ENCODE peak calls at places on chromosomes 7 and 10, in seven cellular contexts. D is K562, G is SK-N-SH, X is H1, A is HCT116, M is GM12878, Y is HepG2. J is an unnamed sample.

GRCh38 chr10:62870866-62871265 is 54.7 kb upstream of the EGR2 start:
- DNase-seq in D (no peak), G (no peak), X (no peak), A (no peak), M (no peak), Y (no peak), J (no peak)

GRCh38 chr7:25897261-25897782 is 254.7 kb upstream of the NFE2L3 start:
- DNase-seq in D (no peak), G (no peak), X (no peak), A (no peak), M (no peak), Y (no peak), J (no peak)

GRCh38 chr7:131674131-131674530 is 117.7 kb upstream of the PODXL start:
- DNase-seq in D (no peak), G (no peak), X (no peak), A (no peak), M (no peak), Y (no peak), J (no peak)

GRCh38 chr10:72087969-72088878 is at the start of gene SPOCK2:
- DNase-seq in D (no peak), G (peak), X (peak), A (no peak), M (no peak), Y (no peak), J (no peak)

GRCh38 chr7:116030626-116031276 is at the start of gene TFEC:
- DNase-seq in D (no peak), G (no peak), X (no peak), A (no peak), M (no peak), Y (no peak), J (peak)

GRCh38 chr10:121115154-121115553 is 264.0 kb downstream of the WDR11 start:
- DNase-seq in D (no peak), G (no peak), X (no peak), A (no peak), M (no peak), Y (no peak), J (no peak)

GRCh38 chr10:11345224-11346054 is 266.0 kb downstream of the USP6NL start:
- DNase-seq in D (no peak), G (no peak), X (no peak), A (peak), M (peak), Y (peak), J (peak)

GRCh38 chr7:88091988-88092675 is 127.7 kb downstream of the SRI start:
- DNase-seq in D (no peak), G (peak), X (no peak), A (no peak), M (no peak), Y (no peak), J (no peak)

GRCh38 chr7:16504019-16504418 is 22.6 kb upstream of the LRRC72 start:
- DNase-seq in D (no peak), G (no peak), X (no peak), A (no peak), M (no peak), Y (no peak), J (no peak)

GRCh38 chr10:62437696-62438095 is 63.5 kb downstream of the ZNF365 start:
- DNase-seq in D (peak), G (peak), X (no peak), A (peak), M (no peak), Y (peak), J (peak)

GRCh38 chr10:14758994-14759664 is 15.6 kb downstream of the FAM107B start:
- DNase-seq in D (no peak), G (peak), X (no peak), A (peak), M (no peak), Y (no peak), J (peak)

GRCh38 chr7:68793513-68793912 is 804.8 kb upstream of the AUTS2 start:
- DNase-seq in D (no peak), G (no peak), X (no peak), A (no peak), M (no peak), Y (no peak), J (no peak)

GRCh38 chr7:64651632-64652165 is 14.2 kb upstream of the ZNF107 start:
- DNase-seq in D (no peak), G (no peak), X (no peak), A (no peak), M (no peak), Y (no peak), J (no peak)

GRCh38 chr7:155988421-155988820 is 176.2 kb upstream of the SHH start:
- DNase-seq in D (no peak), G (peak), X (peak), A (no peak), M (no peak), Y (no peak), J (no peak)

GRCh38 chr10:14560274-14560673 is 214.4 kb downstream of the FAM107B start:
- DNase-seq in D (no peak), G (no peak), X (no peak), A (peak), M (no peak), Y (no peak), J (peak)

GRCh38 chr7:926061-927030 is 28.1 kb downstream of the ADAP1 start:
- DNase-seq in D (no peak), G (no peak), X (peak), A (no peak), M (no peak), Y (peak), J (no peak)

GRCh38 chr7:152893801-152894294 is 134.3 kb downstream of the ACTR3B start:
- DNase-seq in D (no peak), G (peak), X (no peak), A (no peak), M (no peak), Y (no peak), J (no peak)

GRCh38 chr10:17880596-17880995 is 71.1 kb upstream of the SLC39A12 start:
- DNase-seq in D (no peak), G (no peak), X (no peak), A (no peak), M (no peak), Y (no peak), J (no peak)

GRCh38 chr10:62046522-62047239 is 145.2 kb downstream of the ARID5B start:
- DNase-seq in D (no peak), G (no peak), X (no peak), A (no peak), M (peak), Y (peak), J (no peak)

GRCh38 chr7:105975770-105976428 is 12.8 kb downstream of the CDHR3 start:
- DNase-seq in D (no peak), G (no peak), X (no peak), A (no peak), M (no peak), Y (no peak), J (no peak)

GRCh38 chr10:124156524-124157225 is 63.3 kb upstream of the CHST15 start:
- DNase-seq in D (no peak), G (no peak), X (no peak), A (no peak), M (no peak), Y (no peak), J (no peak)
- TF ChIP-seq JUND in D (no peak), G (no peak), X (no peak), A (no peak), M (no peak), Y (no peak), J (no peak)

GRCh38 chr10:86205761-86206145 is 160.8 kb downstream of the GRID1 start:
- DNase-seq in D (no peak), G (no peak), X (no peak), A (no peak), M (no peak), Y (no peak), J (no peak)
- TF ChIP-seq JUND in D (no peak), G (no peak), X (no peak), A (no peak), M (no peak), Y (no peak), J (no peak)

GRCh38 chr10:43482319-43483078 is 45.6 kb downstream of the ZNF487 start:
- DNase-seq in D (no peak), G (no peak), X (no peak), A (no peak), M (no peak), Y (no peak), J (no peak)
- TF ChIP-seq JUND in D (no peak), G (no peak), X (no peak), A (no peak), M (no peak), Y (no peak), J (no peak)

GRCh38 chr7:157996359-157997079 is 591.1 kb downstream of the PTPRN2 start:
- DNase-seq in D (no peak), G (no peak), X (no peak), A (no peak), M (no peak), Y (no peak), J (no peak)
- TF ChIP-seq JUND in D (no peak), G (no peak), X (no peak), A (no peak), M (no peak), Y (no peak), J (no peak)

J was measured in T47D.